ENCODE peak calls at places on chromosome 4, in ten cellular contexts. L is A549, O is neural progenitor cell, J is choroid plexus epithelial cell, M is left lung, R is cardiac fibroblast, G is heart left ventricle, K is GM20000, X is HepG2, I is kidney epithelial cell. H is an unnamed sample.

GRCh38 chr4:24234288-24234848 is 344.5 kb upstream of the PPARGC1A start:
- DNase-seq in O (no peak), L (no peak), G (no peak), I (no peak), M (no peak), X (no peak), J (no peak), K (no peak), R (no peak), H (no peak)

GRCh38 chr4:40205259-40206198 is 8.7 kb downstream of the RHOH start:
- DNase-seq in R (no peak), O (no peak), M (no peak), L (no peak), G (no peak), K (no peak), X (no peak), I (no peak), J (no peak), H (no peak)

GRCh38 chr4:151489462-151490203 is 80.7 kb downstream of the FHIP1A start:
- DNase-seq in R (no peak), I (no peak), X (peak), J (no peak), L (no peak), G (no peak), K (no peak), O (peak), M (no peak), H (no peak)

GRCh38 chr4:151804821-151805220 is 44.0 kb upstream of the GATB start:
- DNase-seq in J (no peak), M (no peak), G (no peak), K (no peak), X (no peak), O (peak), R (no peak), L (no peak), I (no peak), H (no peak)

GRCh38 chr4:13905543-13905942 is 278.0 kb upstream of the BOD1L1 start:
- DNase-seq in I (no peak), J (peak), O (no peak), K (no peak), M (no peak), X (no peak), G (no peak), R (peak), L (no peak), H (no peak)

GRCh38 chr4:86657382-86657781 is 63.3 kb downstream of the PTPN13 start:
- DNase-seq in X (no peak), O (no peak), M (no peak), J (no peak), L (no peak), I (no peak), G (no peak), K (no peak), R (no peak), H (no peak)

GRCh38 chr4:150280081-150280950 is 202.1 kb downstream of the DCLK2 start:
- DNase-seq in M (no peak), X (no peak), R (peak), J (peak), O (peak), L (no peak), K (no peak), G (no peak), I (peak), H (no peak)

GRCh38 chr4:48375651-48376291 is 34.4 kb downstream of the SLAIN2 start:
- DNase-seq in K (no peak), J (peak), R (peak), L (no peak), O (no peak), I (no peak), G (no peak), X (peak), M (no peak), H (no peak)

GRCh38 chr4:15906024-15906443 is 32.5 kb downstream of the FGFBP1 start:
- DNase-seq in J (no peak), X (no peak), L (peak), I (peak), O (peak), R (peak), G (peak), K (no peak), M (peak), H (no peak)

GRCh38 chr4:189414021-189414420 is 526.7 kb upstream of the FRG1 start:
- DNase-seq in L (no peak), X (no peak), R (no peak), M (no peak), G (no peak), O (no peak), I (no peak), J (no peak), K (no peak), H (no peak)

GRCh38 chr4:37535872-37536271 is 150.3 kb downstream of the RELL1 start:
- DNase-seq in M (no peak), J (no peak), G (no peak), K (no peak), O (no peak), I (no peak), R (peak), L (no peak), X (no peak), H (no peak)

GRCh38 chr4:3641501-3641900 is 109.3 kb upstream of the LRPAP1 start:
- DNase-seq in K (no peak), L (no peak), X (no peak), M (peak), R (no peak), I (no peak), O (no peak), G (no peak), J (no peak), H (no peak)

GRCh38 chr4:37477126-37477525 is 209.1 kb downstream of the RELL1 start:
- DNase-seq in J (no peak), G (no peak), I (no peak), L (no peak), X (no peak), M (no peak), O (no peak), R (no peak), K (no peak), H (no peak)

GRCh38 chr4:119138046-119138445 is 2.4 kb downstream of the MYOZ2 start:
- DNase-seq in L (no peak), R (peak), K (no peak), I (no peak), G (peak), M (no peak), J (peak), X (peak), O (peak), H (no peak)

GRCh38 chr4:54941994-54942552 is 183.3 kb downstream of the KDR start:
- DNase-seq in G (peak), L (no peak), M (no peak), I (no peak), J (peak), O (peak), X (no peak), K (peak), R (peak), H (no peak)

GRCh38 chr4:152079543-152080293 is 318.9 kb upstream of the GATB start:
- DNase-seq in O (no peak), R (no peak), L (no peak), G (no peak), I (no peak), K (no peak), M (no peak), X (no peak), J (no peak), H (no peak)

GRCh38 chr4:36385951-36386561 is 104.6 kb downstream of the DTHD1 start:
- DNase-seq in I (no peak), G (peak), R (no peak), L (no peak), M (no peak), K (peak), O (no peak), X (no peak), J (no peak), H (peak)

GRCh38 chr4:127708985-127709384 is 21.2 kb upstream of the SLC25A31 start:
- DNase-seq in K (no peak), I (peak), G (no peak), X (peak), L (peak), R (peak), J (peak), M (no peak), O (no peak), H (no peak)

GRCh38 chr4:124135409-124135813 is 577.1 kb downstream of the ANKRD50 start:
- DNase-seq in J (peak), L (no peak), R (peak), G (no peak), M (no peak), K (no peak), O (no peak), I (no peak), X (no peak), H (no peak)

GRCh38 chr4:107630185-107630705 is 89.8 kb downstream of the PAPSS1 start:
- DNase-seq in M (no peak), X (no peak), O (no peak), K (no peak), I (no peak), L (no peak), G (no peak), R (no peak), J (no peak), H (no peak)

GRCh38 chr4:37946503-37947179 is 13.6 kb upstream of the PTTG2 start:
- DNase-seq in G (no peak), I (no peak), K (no peak), O (no peak), R (no peak), X (no peak), J (no peak), M (peak), L (no peak), H (no peak)

GRCh38 chr4:180960758-180961401 is 1282.3 kb upstream of the TENM3 start:
- DNase-seq in R (no peak), M (no peak), G (no peak), X (no peak), J (no peak), I (no peak), O (peak), L (no peak), K (no peak), H (no peak)
- TF ChIP-seq CTCF in R (no peak), M (no peak), G (no peak), X (no peak), J (no peak), I (peak), O (peak), L (no peak), K (no peak), H (no peak)

GRCh38 chr4:164997941-164998340 is 20.5 kb upstream of the TRIM61 start:
- DNase-seq in X (no peak), J (no peak), L (no peak), K (no peak), R (no peak), G (no peak), O (no peak), I (no peak), M (no peak), H (no peak)

DNA sequence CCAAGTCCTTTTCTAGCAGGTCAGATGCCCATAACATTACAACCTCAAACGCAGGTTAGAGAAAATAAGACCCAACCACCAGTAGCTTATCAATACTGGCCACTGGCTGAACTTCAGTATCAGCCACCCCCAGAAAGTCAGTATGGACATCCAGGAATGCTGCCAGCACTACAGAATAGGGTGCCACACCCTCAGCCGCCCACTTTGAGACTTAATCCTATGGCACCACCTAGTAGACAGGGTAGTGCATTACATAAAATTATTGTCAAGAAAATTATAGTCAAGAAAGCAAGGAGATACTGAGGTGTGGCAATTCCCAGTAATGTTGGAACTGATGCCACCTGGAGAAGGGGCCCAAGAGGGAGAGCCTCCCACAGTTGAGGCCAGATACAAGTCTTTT is 19.9 kb upstream of the TRIM61 start:
- DNase-seq in R (peak), K (no peak), X (peak), I (no peak), L (no peak), J (peak), O (no peak), M (no peak), G (no peak), H (no peak)
- TF ChIP-seq CTCF in R (no peak), K (peak), X (peak), I (peak), L (peak), J (peak), O (peak), M (no peak), G (no peak), H (peak)

GRCh38 chr4:111641813-111642579 is 503.3 kb upstream of the FAM241A start:
- DNase-seq in I (peak), K (peak), J (peak), X (peak), M (no peak), L (peak), G (peak), R (peak), O (peak), H (peak)
- TF ChIP-seq CTCF in I (peak), K (peak), J (peak), X (peak), M (peak), L (peak), G (peak), R (peak), O (peak), H (peak)

GRCh38 chr4:19748911-19749473 is 502.7 kb upstream of the SLIT2 start:
- DNase-seq in K (no peak), G (no peak), O (no peak), R (no peak), X (no peak), I (no peak), M (no peak), L (no peak), J (no peak), H (no peak)
- TF ChIP-seq CTCF in K (no peak), G (no peak), O (no peak), R (no peak), X (no peak), I (no peak), M (no peak), L (no peak), J (no peak), H (no peak)

H was measured in GM13977.